ENCODE peak calls at places on chromosomes 1 and 21, in nine cellular contexts. I, J, P, U, A, D, C, Z and O are unnamed samples. For H3K9me3, the result is how much of the 10 kb centered on the place peaks cover.

GRCh38 chr1:22745675-22746585 is 35.3 kb downstream of the EPHB2 start:
- DNase-seq in Z (peak), J (no peak), D (peak), C (no peak), A (no peak), I (no peak), P (peak), U (no peak), O (no peak)

GRCh38 chr21:26966978-26967913 is at the start of gene ADAMTS5:
- DNase-seq in Z (no peak), D (peak), P (peak), I (peak), U (no peak), J (no peak), C (peak), A (peak), O (no peak)

GRCh38 chr1:116330342-116330652 is 42.7 kb upstream of the ATP1A1 start:
- DNase-seq in I (no peak), A (peak), U (no peak), D (no peak), Z (no peak), P (peak), J (no peak), C (no peak), O (no peak)

GRCh38 chr1:84997667-84998600 is 1.0 kb upstream of the MCOLN2 start:
- DNase-seq in A (no peak), C (peak), P (peak), U (no peak), I (no peak), J (no peak), D (peak), Z (no peak), O (no peak)

GRCh38 chr1:24465099-24465498 is 37.5 kb upstream of the RCAN3 start:
- DNase-seq in Z (no peak), U (no peak), A (no peak), J (no peak), D (no peak), I (no peak), C (no peak), P (no peak), O (no peak)

GRCh38 chr21:44337941-44338895 is 972 bp downstream of the CFAP410 start:
- DNase-seq in I (peak), J (peak), P (peak), D (peak), U (no peak), Z (peak), A (peak), C (peak), O (peak)

GRCh38 chr1:241834733-241835377 is 13.1 kb upstream of the EXO1 start:
- DNase-seq in A (no peak), I (no peak), Z (peak), P (no peak), J (no peak), C (no peak), U (no peak), D (no peak), O (no peak)

GRCh38 chr21:43866659-43867331 is 1.8 kb downstream of the AGPAT3 start:
- DNase-seq in Z (no peak), C (peak), U (no peak), J (no peak), D (peak), A (peak), I (no peak), P (no peak), O (peak)

GRCh38 chr1:215228193-215228592 is 145.7 kb downstream of the KCNK2 start:
- DNase-seq in P (no peak), I (no peak), J (no peak), A (no peak), Z (no peak), U (no peak), C (no peak), D (no peak), O (no peak)

GRCh38 chr1:90381598-90381997 is 335.5 kb downstream of the BARHL2 start:
- DNase-seq in A (peak), P (no peak), I (no peak), D (no peak), U (no peak), C (no peak), J (no peak), Z (no peak), O (no peak)

GRCh38 chr1:84299536-84300260 is 1.8 kb upstream of the SAMD13 start:
- DNase-seq in J (no peak), U (no peak), C (no peak), I (no peak), D (no peak), A (no peak), Z (peak), P (peak), O (no peak)

GRCh38 chr1:25080294-25081209 is 150.5 kb upstream of the RUNX3 start:
- DNase-seq in J (no peak), U (no peak), C (no peak), I (no peak), Z (no peak), D (no peak), P (no peak), A (no peak), O (no peak)

GRCh38 chr1:171588230-171588629 is 33.8 kb upstream of the MYOCOS start:
- DNase-seq in D (no peak), U (no peak), P (no peak), Z (no peak), A (no peak), I (no peak), C (no peak), J (no peak), O (no peak)

GRCh38 chr1:154221815-154222081 is 993 bp downstream of the UBAP2L start:
- DNase-seq in Z (no peak), P (no peak), A (no peak), I (no peak), U (no peak), C (no peak), J (no peak), D (no peak), O (no peak)

GRCh38 chr1:23555949-23556640 is 3.2 kb downstream of the ID3 start:
- DNase-seq in J (no peak), P (no peak), U (no peak), Z (no peak), A (no peak), I (no peak), C (no peak), D (peak), O (no peak)

GRCh38 chr1:157774412-157774811 is 2.5 kb downstream of the FCRL2 start:
- DNase-seq in A (no peak), J (no peak), D (no peak), C (no peak), I (no peak), U (no peak), Z (no peak), P (no peak), O (no peak)

GRCh38 chr1:149884433-149885363 is 14.7 kb upstream of the BOLA1 start:
- DNase-seq in J (no peak), I (no peak), U (no peak), D (no peak), A (no peak), P (no peak), Z (no peak), C (peak), O (no peak)

GRCh38 chr1:223831755-223832636 is 13.8 kb downstream of the TP53BP2 start:
- DNase-seq in C (no peak), D (no peak), A (no peak), P (no peak), I (no peak), Z (peak), U (no peak), J (no peak), O (no peak)

GRCh38 chr1:89880679-89881078 is 59.8 kb downstream of the LRRC8D start:
- DNase-seq in C (no peak), A (no peak), Z (no peak), J (no peak), P (no peak), D (no peak), U (no peak), I (no peak), O (no peak)

GRCh38 chr1:24847995-24848857 is 81.8 kb downstream of the RUNX3 start:
- DNase-seq in C (peak), A (peak), Z (peak), I (peak), U (peak), P (peak), J (peak), D (peak), O (peak)

GRCh38 chr1:15802234-15802965 is 5.0 kb downstream of the UQCRHL start:
- DNase-seq in U (no peak), C (no peak), I (no peak), D (no peak), P (no peak), J (no peak), A (no peak), Z (no peak), O (no peak)

GRCh38 chr21:31173881-31174555 is 135.7 kb upstream of the KRTAP19-8 start:
- DNase-seq in I (no peak), A (peak), J (no peak), D (no peak), P (no peak), C (no peak), U (no peak), Z (no peak), O (no peak)

GRCh38 chr21:27421654-27422053 is 454.8 kb upstream of the ADAMTS5 start:
- DNase-seq in C (no peak), I (no peak), J (no peak), D (no peak), U (no peak), A (no peak), P (no peak), Z (no peak), O (no peak)

GRCh38 chr21:18350216-18350615 is 53.4 kb downstream of the TMPRSS15 start:
- DNase-seq in C (no peak), Z (no peak), D (no peak), I (no peak), P (no peak), A (no peak), J (no peak), U (no peak), O (no peak)

GRCh38 chr1:59703918-59704378 is 110.8 kb upstream of the HOOK1 start:
- DNase-seq in P (no peak), D (no peak), A (no peak), Z (no peak), J (no peak), I (no peak), C (no peak), U (no peak), O (no peak)

GRCh38 chr1:223887724-223888428 is 42.1 kb upstream of the TP53BP2 start:
- DNase-seq in I (peak), Z (peak), A (no peak), D (peak), J (peak), P (peak), C (no peak), U (no peak), O (no peak)

GRCh38 chr1:37926061-37926924 is 20.6 kb downstream of the INPP5B start:
- DNase-seq in U (no peak), D (no peak), I (no peak), J (no peak), Z (no peak), P (no peak), C (no peak), A (no peak), O (no peak)

GRCh38 chr1:212588137-212588510 is 20.4 kb upstream of the ATF3 start:
- DNase-seq in I (no peak), P (no peak), U (no peak), Z (no peak), D (no peak), C (no peak), J (no peak), A (no peak), O (no peak)

GRCh38 chr1:184664042-184664659 is 90.5 kb downstream of the EDEM3 start:
- DNase-seq in Z (peak), C (peak), A (peak), D (peak), U (no peak), I (peak), P (peak), J (no peak), O (peak)

GRCh38 chr1:236868625-236869467 is 73.8 kb downstream of the MTR start:
- DNase-seq in J (no peak), Z (peak), U (peak), P (peak), A (peak), C (no peak), D (peak), I (no peak), O (no peak)

GRCh38 chr1:150928286-150928685 is 2.1 kb downstream of the SETDB1 start:
- DNase-seq in U (no peak), I (no peak), D (no peak), P (no peak), Z (no peak), C (no peak), A (no peak), J (no peak), O (no peak)

GRCh38 chr1:25707280-25708016 is 90.9 kb downstream of the MAN1C1 start:
- DNase-seq in J (no peak), Z (no peak), P (no peak), C (no peak), U (no peak), I (no peak), D (no peak), A (no peak), O (no peak)

GRCh38 chr1:236018885-236019453 is 45.9 kb downstream of the NID1 start:
- DNase-seq in C (peak), U (no peak), D (peak), J (no peak), A (peak), Z (no peak), I (peak), P (peak), O (peak)

GRCh38 chr1:54487571-54488050 is 60.4 kb upstream of the ACOT11 start:
- DNase-seq in I (no peak), A (no peak), P (peak), D (no peak), J (no peak), C (no peak), U (no peak), Z (no peak), O (no peak)

GRCh38 chr1:23149110-23149509 is 19.5 kb downstream of the LUZP1 start:
- DNase-seq in P (no peak), D (peak), A (no peak), J (no peak), Z (peak), I (no peak), U (no peak), C (no peak), O (no peak)

GRCh38 chr1:170698711-170699275 is 34.9 kb downstream of the PRRX1 start:
- DNase-seq in J (no peak), I (no peak), A (no peak), Z (no peak), C (no peak), P (no peak), D (no peak), U (no peak), O (no peak)

GRCh38 chr21:44550807-44551206 is 498 bp downstream of the KRTAP10-2 start:
- DNase-seq in U (no peak), A (no peak), Z (no peak), P (no peak), J (no peak), C (no peak), D (peak), I (no peak), O (no peak)

GRCh38 chr1:179923044-179923443 is 31.6 kb upstream of the CEP350 start:
- DNase-seq in A (no peak), C (no peak), J (no peak), U (no peak), I (no peak), P (no peak), Z (no peak), D (no peak), O (no peak)

DNA sequence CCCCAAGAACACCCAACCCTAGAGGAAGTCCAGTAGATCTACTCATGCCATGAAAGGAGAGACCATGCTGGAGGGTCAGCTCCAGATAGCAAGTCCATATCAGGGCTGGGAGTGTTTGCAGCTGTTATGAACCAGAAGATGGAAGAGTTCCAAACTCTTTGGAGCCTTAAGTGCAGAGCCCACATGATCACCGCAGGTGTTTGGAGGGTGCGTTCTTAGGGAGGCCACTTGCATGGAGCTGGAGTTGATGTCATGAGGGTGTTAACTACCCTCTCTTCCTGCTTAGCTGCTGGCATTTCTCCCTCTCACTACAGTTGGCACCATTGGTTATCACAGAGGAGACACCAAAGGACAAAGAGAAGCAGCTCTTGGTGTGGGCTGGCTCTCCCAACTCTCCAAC is 616.9 kb downstream of the AJAP1 start:
- DNase-seq in J (no peak), U (no peak), A (no peak), Z (no peak), D (no peak), C (no peak), P (no peak), I (no peak), O (no peak)
- H3K9me3 ChIP-seq in J (under half), U (under half), A (under half), Z (under half), D (under half), C (under half), P (under half), I (under half), O (under half)

GRCh38 chr1:2135425-2135824 is 59.1 kb downstream of the FAAP20 start:
- DNase-seq in J (no peak), P (peak), D (peak), C (no peak), Z (no peak), I (no peak), A (peak), U (no peak), O (peak)
- TF ChIP-seq CTCF in J (no peak), P (no peak), D (no peak), C (no peak), Z (no peak), I (no peak), A (no peak), U (no peak), O (no peak)

GRCh38 chr21:20301395-20301794 is 696.8 kb upstream of the NCAM2 start:
- DNase-seq in C (no peak), J (no peak), U (no peak), D (no peak), Z (no peak), A (no peak), I (no peak), P (no peak), O (no peak)
- H3K9me3 ChIP-seq in C (under half), J (under half), U (under half), D (under half), Z (under half), A (under half), I (under half), P (under half), O (under half)

GRCh38 chr1:152013664-152014237 is 20.1 kb upstream of the S100A10 start:
- DNase-seq in Z (no peak), J (no peak), I (no peak), A (peak), C (no peak), P (peak), U (no peak), D (peak), O (no peak)
- TF ChIP-seq CTCF in Z (peak), J (no peak), I (peak), A (peak), C (peak), P (no peak), U (no peak), D (peak), O (no peak)

DNA sequence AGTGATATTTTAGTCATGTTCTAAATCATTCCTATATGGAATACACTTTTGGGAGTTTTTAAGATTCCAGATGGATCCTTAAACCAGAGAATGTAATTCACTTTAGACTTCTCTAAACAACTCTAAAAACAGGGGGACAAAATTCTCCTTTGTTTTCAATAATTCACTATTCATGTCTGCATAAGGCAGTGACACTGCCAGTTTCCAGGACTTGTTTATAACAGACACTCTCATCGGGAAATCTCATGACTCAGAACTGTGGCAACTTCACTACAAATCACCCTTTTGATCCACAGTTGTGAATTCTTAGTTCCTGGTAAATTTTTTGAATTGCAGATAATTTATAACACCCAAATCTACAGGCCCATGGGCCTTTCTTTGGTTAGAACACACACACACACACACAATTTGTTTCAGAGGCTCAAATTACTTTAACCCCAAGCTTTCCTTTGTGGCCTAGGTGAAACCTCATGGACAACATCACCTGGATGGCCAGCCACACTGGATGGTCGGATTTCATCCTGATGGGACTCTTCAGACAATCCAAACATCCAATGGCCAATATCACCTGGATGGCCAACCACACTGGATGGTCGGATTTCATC is at the start of gene OR2T4:
- DNase-seq in J (no peak), P (no peak), A (no peak), U (no peak), Z (no peak), C (no peak), I (no peak), D (no peak), O (no peak)
- H3K9me3 ChIP-seq in J (under half), P (under half), A (under half), U (under half), Z (under half), C (under half), I (under half), D (under half), O (under half)

DNA sequence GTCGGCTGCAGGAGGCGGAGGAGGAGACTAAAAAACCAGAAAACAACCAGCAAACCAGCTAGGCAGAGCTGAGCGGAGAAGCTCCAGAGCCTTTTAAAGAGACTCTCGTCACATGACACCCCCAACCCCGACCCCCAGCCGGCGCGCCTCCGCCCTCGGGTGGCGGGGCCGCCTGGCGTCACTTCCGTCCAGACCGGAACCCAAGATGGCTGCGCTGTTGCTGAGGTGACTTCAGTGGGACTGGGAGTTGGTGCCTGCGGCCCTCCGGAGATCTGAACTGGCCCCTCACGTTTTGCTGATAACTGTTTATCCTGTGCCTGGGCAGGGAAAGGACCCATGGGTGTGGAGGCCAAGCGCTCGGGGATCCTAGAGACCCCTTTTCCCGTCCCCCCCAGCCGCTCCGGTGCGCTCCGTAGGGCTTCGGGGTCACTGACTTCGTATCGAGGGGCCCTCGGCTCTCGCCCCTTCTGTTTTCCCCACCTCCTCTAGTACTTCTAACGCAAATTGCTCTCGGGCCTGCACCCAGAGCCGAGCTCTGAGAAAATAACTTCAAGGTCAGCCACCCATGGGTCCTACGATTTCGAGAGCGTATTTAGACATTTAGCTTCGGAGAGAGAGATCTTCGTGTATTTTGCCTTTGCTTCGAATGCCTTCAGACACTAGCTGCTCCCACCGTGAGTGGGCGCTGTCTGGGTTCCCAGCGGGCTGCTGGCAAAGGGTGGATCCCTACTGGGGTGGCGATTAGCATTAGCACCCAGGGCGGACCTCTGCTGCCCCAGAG is at the start of gene SDHC:
- DNase-seq in C (peak), A (peak), J (peak), P (peak), I (peak), Z (peak), D (peak), U (peak), O (peak)
- TF ChIP-seq CTCF in C (no peak), A (peak), J (no peak), P (no peak), I (peak), Z (no peak), D (peak), U (peak), O (no peak)

GRCh38 chr1:230101556-230101955 is 34.5 kb downstream of the GALNT2 start:
- DNase-seq in C (no peak), P (no peak), I (no peak), J (no peak), U (no peak), D (no peak), Z (no peak), A (no peak), O (no peak)

GRCh38 chr1:230100932-230101331 is 33.9 kb downstream of the GALNT2 start:
- DNase-seq in I (no peak), J (no peak), A (no peak), P (no peak), D (no peak), C (no peak), Z (no peak), U (no peak), O (no peak)

GRCh38 chr1:230102046-230102445 is 35.0 kb downstream of the GALNT2 start:
- DNase-seq in J (no peak), Z (no peak), A (no peak), C (no peak), P (no peak), D (no peak), I (no peak), U (no peak), O (no peak)

GRCh38 chr1:230103341-230104173 is 36.5 kb downstream of the GALNT2 start:
- DNase-seq in D (no peak), P (no peak), J (no peak), C (no peak), Z (no peak), I (no peak), A (no peak), U (no peak), O (no peak)

GRCh38 chr1:230102472-230102871 is 35.4 kb downstream of the GALNT2 start:
- DNase-seq in U (no peak), A (no peak), P (no peak), C (no peak), Z (no peak), J (no peak), D (no peak), I (no peak), O (no peak)
- H3K9me3 ChIP-seq in U (under half), A (under half), P (under half), C (under half), Z (under half), J (under half), D (under half), I (under half), O (under half)